ENCODE peak calls at places on chromosome 11, in eight cellular contexts. S, P, U, W, V, Q, X and C are unnamed samples.

GRCh38 chr11:83819936-83820549 is 533.9 kb upstream of the CCDC90B start:
- DNase-seq in U (peak), Q (no peak), X (no peak), S (peak), W (peak), V (no peak), P (peak), C (no peak)

GRCh38 chr11:124798991-124799383 is 1.2 kb downstream of the MSANTD2 start:
- DNase-seq in S (no peak), P (no peak), Q (peak), X (no peak), U (peak), V (no peak), W (peak), C (no peak)

GRCh38 chr11:122843281-122844150 is 5.2 kb downstream of the CRTAM start:
- DNase-seq in U (no peak), V (no peak), X (no peak), W (no peak), P (no peak), S (no peak), Q (no peak), C (no peak)

GRCh38 chr11:7595951-7596350 is 77.3 kb downstream of the CYB5R2 start:
- DNase-seq in U (no peak), P (no peak), V (no peak), W (no peak), X (no peak), Q (no peak), S (no peak), C (no peak)

GRCh38 chr11:134503596-134503995 is 91.6 kb upstream of the B3GAT1 start:
- DNase-seq in Q (no peak), U (no peak), V (no peak), X (no peak), P (no peak), S (no peak), W (no peak), C (no peak)

GRCh38 chr11:61718613-61719302 is 33.7 kb upstream of the MYRF start:
- DNase-seq in P (no peak), V (no peak), S (no peak), Q (no peak), X (peak), W (peak), U (no peak), C (no peak)

GRCh38 chr11:76307416-76307815 is 73.5 kb downstream of the THAP12 start:
- DNase-seq in Q (no peak), P (no peak), X (peak), V (no peak), W (no peak), U (peak), S (no peak), C (no peak)

GRCh38 chr11:3745161-3745560 is 52.2 kb downstream of the NUP98 start:
- DNase-seq in W (no peak), P (no peak), S (no peak), V (no peak), U (no peak), X (no peak), Q (no peak), C (no peak)

GRCh38 chr11:86245369-86246292 is 1.1 kb downstream of the EED start:
- DNase-seq in W (peak), V (no peak), P (no peak), X (no peak), S (no peak), Q (peak), U (peak), C (no peak)

GRCh38 chr11:14149683-14150082 is 187.2 kb downstream of the SPON1 start:
- DNase-seq in V (no peak), Q (no peak), P (no peak), X (no peak), W (no peak), U (no peak), S (no peak), C (no peak)

GRCh38 chr11:36109850-36110606 is 166.2 kb downstream of the LDLRAD3 start:
- DNase-seq in X (no peak), S (no peak), U (no peak), Q (no peak), P (no peak), W (no peak), V (no peak), C (no peak)

GRCh38 chr11:75112200-75112599 is 15.5 kb upstream of the OR2AT4 start:
- DNase-seq in P (no peak), U (no peak), S (no peak), V (no peak), Q (no peak), X (no peak), W (no peak), C (no peak)

GRCh38 chr11:96050435-96051182 is 126.7 kb upstream of the MTMR2 start:
- DNase-seq in Q (no peak), S (no peak), W (peak), U (no peak), P (no peak), X (no peak), V (no peak), C (no peak)

GRCh38 chr11:20000393-20001134 is 159.7 kb downstream of the DBX1 start:
- DNase-seq in Q (no peak), X (peak), P (no peak), U (peak), V (peak), W (no peak), S (no peak), C (no peak)

GRCh38 chr11:35751664-35752061 is 89.1 kb downstream of the TRIM44 start:
- DNase-seq in X (no peak), P (no peak), Q (no peak), W (no peak), V (no peak), S (no peak), U (no peak), C (no peak)

GRCh38 chr11:134393638-134394037 is 18.4 kb downstream of the B3GAT1 start:
- DNase-seq in X (no peak), Q (peak), V (no peak), W (no peak), S (peak), U (peak), P (no peak), C (no peak)

GRCh38 chr11:94861306-94861845 is 93.2 kb downstream of the AMOTL1 start:
- DNase-seq in P (no peak), U (no peak), V (no peak), W (no peak), Q (no peak), X (no peak), S (no peak), C (no peak)

GRCh38 chr11:94768602-94769511 is 701 bp downstream of the AMOTL1 start:
- DNase-seq in P (peak), Q (peak), S (no peak), X (peak), V (no peak), U (peak), W (peak), C (no peak)

GRCh38 chr11:128555606-128556005 is 31.8 kb downstream of the ETS1 start:
- DNase-seq in S (peak), V (no peak), W (no peak), U (no peak), Q (no peak), X (no peak), P (no peak), C (no peak)

GRCh38 chr11:127711748-127712147 is 711.2 kb upstream of the KIRREL3 start:
- DNase-seq in W (no peak), V (no peak), P (no peak), Q (no peak), X (no peak), U (no peak), S (no peak), C (no peak)

GRCh38 chr11:116062526-116063171 is 558.4 kb upstream of the CADM1 start:
- DNase-seq in P (no peak), W (no peak), X (no peak), U (no peak), V (peak), S (no peak), Q (no peak), C (no peak)

GRCh38 chr11:100247701-100248100 is 439.4 kb upstream of the ARHGAP42 start:
- DNase-seq in X (no peak), U (no peak), S (no peak), Q (no peak), W (no peak), P (no peak), V (no peak), C (no peak)

GRCh38 chr11:68379216-68379615 is 66.8 kb downstream of the LRP5 start:
- DNase-seq in S (no peak), P (no peak), V (no peak), X (no peak), Q (no peak), U (no peak), W (no peak), C (no peak)

GRCh38 chr11:130118636-130119387 is 40.8 kb upstream of the ST14 start:
- DNase-seq in S (no peak), U (no peak), W (no peak), P (no peak), Q (no peak), V (no peak), X (no peak), C (no peak)

GRCh38 chr11:13487661-13488030 is 8.2 kb downstream of the PTH start:
- DNase-seq in X (no peak), U (no peak), V (no peak), P (no peak), S (peak), W (peak), Q (no peak), C (no peak)

GRCh38 chr11:59560290-59560701 is 49.0 kb downstream of the OR4D9 start:
- DNase-seq in P (peak), U (peak), W (peak), V (peak), X (peak), S (peak), Q (peak), C (peak)
- TF ChIP-seq POLR2A in P (no peak), U (no peak), W (peak), V (no peak), X (no peak), S (no peak), Q (no peak), C (no peak)

GRCh38 chr11:65427691-65428577 is 5.3 kb downstream of the NEAT1 start:
- DNase-seq in X (peak), U (peak), S (peak), V (peak), Q (peak), P (peak), W (peak), C (peak)

GRCh38 chr11:65425105-65425970 is 2.7 kb downstream of the NEAT1 start:
- DNase-seq in X (peak), U (peak), Q (peak), P (peak), S (peak), V (no peak), W (peak), C (peak)

GRCh38 chr11:65426839-65427690 is 4.5 kb downstream of the NEAT1 start:
- DNase-seq in S (peak), U (peak), V (peak), Q (peak), W (peak), P (peak), X (peak), C (no peak)

GRCh38 chr11:65424200-65425104 is 1.9 kb downstream of the NEAT1 start:
- DNase-seq in S (no peak), W (peak), X (peak), V (no peak), U (peak), P (peak), Q (peak), C (no peak)

DNA sequence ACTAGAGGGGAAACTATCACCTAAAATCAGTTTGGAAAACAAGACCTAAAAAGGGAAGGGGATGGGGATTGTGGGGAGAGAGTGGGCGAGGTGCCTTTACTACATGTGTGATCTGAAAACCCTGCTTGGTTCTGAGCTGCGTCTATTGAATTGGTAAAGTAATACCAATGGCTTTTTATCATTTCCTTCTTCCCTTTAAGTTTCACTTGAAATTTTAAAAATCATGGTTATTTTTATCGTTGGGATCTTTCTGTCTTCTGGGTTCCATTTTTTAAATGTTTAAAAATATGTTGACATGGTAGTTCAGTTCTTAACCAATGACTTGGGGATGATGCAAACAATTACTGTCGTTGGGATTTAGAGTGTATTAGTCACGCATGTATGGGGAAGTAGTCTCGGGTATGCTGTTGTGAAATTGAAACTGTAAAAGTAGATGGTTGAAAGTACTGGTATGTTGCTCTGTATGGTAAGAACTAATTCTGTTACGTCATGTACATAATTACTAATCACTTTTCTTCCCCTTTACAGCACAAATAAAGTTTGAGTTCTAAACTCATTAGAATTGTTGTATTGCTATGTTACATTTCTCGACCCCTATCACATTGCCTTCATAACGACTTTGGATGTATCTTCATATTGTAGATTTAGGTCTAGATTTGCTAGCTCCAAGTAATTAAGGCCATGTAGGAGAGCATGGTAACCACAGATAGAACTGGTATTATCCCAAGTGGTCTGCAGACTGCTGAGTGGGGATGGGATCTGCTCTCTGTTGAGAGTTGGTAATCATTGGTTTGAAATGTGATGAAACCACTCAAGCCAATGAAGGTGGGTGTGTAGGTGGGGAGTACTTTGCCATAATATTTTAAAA is 3.6 kb downstream of the NEAT1 start:
- DNase-seq in Q (peak), X (peak), U (peak), S (peak), W (peak), V (no peak), P (peak), C (no peak)
- H3K4me3 ChIP-seq in Q (peak), X (peak), U (peak), S (peak), W (peak), V (peak), P (peak), C (peak)

DNA sequence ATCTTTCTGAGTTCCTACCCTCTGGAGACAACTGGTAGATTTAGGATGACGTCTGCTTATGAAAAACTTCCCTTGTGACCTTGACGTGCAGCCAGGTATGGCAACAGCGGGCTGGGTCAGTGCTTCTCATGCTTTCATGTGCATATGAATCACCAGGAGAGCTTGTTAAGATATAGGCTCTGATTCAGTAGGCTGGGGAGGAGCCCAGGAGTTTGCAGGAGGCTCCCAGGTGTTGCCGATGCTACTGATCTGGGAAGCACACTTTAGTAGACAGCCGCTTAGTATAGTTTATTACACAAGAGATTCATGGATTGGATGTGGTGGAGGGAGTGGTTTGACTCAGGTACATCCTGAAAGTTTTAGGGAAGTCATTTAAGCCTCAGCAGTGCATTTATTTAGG is 23.8 kb downstream of the DIXDC1 start:
- DNase-seq in Q (peak), X (no peak), P (no peak), U (no peak), V (no peak), W (no peak), S (no peak), C (peak)
- TF ChIP-seq POLR2A in Q (no peak), X (no peak), P (no peak), U (no peak), V (no peak), W (no peak), S (no peak), C (no peak)

GRCh38 chr11:102111787-102112653 is 1.8 kb downstream of the YAP1 start:
- DNase-seq in U (peak), S (peak), Q (peak), W (peak), X (peak), V (no peak), P (peak), C (peak)
- H3K4me3 ChIP-seq in U (peak), S (peak), Q (peak), W (peak), X (peak), V (peak), P (peak), C (peak)

GRCh38 chr11:16791494-16791961 is 53.1 kb downstream of the C11orf58 start:
- DNase-seq in X (no peak), Q (no peak), S (peak), V (peak), P (peak), W (peak), U (peak), C (peak)
- TF ChIP-seq POLR2A in X (no peak), Q (no peak), S (no peak), V (no peak), P (no peak), W (no peak), U (no peak), C (no peak)

GRCh38 chr11:63491240-63491587 is 247 bp upstream of the PLAAT5 start:
- DNase-seq in U (no peak), V (no peak), S (no peak), X (no peak), Q (no peak), P (no peak), W (no peak), C (no peak)
- H3K4me3 ChIP-seq in U (peak), V (peak), S (no peak), X (peak), Q (peak), P (peak), W (no peak), C (peak)

GRCh38 chr11:65439331-65440181 is 17.0 kb downstream of the NEAT1 start:
- DNase-seq in P (no peak), U (no peak), Q (no peak), X (peak), S (no peak), V (peak), W (peak), C (peak)

GRCh38 chr11:65435981-65436411 is 13.4 kb downstream of the NEAT1 start:
- DNase-seq in X (peak), S (no peak), U (peak), P (no peak), Q (peak), V (peak), W (no peak), C (peak)

GRCh38 chr11:65436412-65437032 is 13.9 kb downstream of the NEAT1 start:
- DNase-seq in X (peak), U (peak), V (peak), P (no peak), S (no peak), Q (peak), W (peak), C (no peak)

GRCh38 chr11:65438257-65439151 is 15.9 kb downstream of the NEAT1 start:
- DNase-seq in W (peak), Q (no peak), U (no peak), V (peak), S (no peak), P (no peak), X (peak), C (no peak)

GRCh38 chr11:65437436-65438227 is 15.0 kb downstream of the NEAT1 start:
- DNase-seq in X (peak), V (peak), W (peak), P (no peak), U (no peak), S (no peak), Q (peak), C (peak)
- TF ChIP-seq POLR2A in X (peak), V (no peak), W (peak), P (no peak), U (no peak), S (no peak), Q (peak), C (no peak)

GRCh38 chr11:47359586-47359985 is 7.1 kb upstream of the MYBPC3 start:
- DNase-seq in W (no peak), S (no peak), U (no peak), Q (no peak), P (no peak), X (peak), V (no peak), C (no peak)
- H3K4me3 ChIP-seq in W (no peak), S (no peak), U (no peak), Q (no peak), P (no peak), X (no peak), V (no peak), C (no peak)